ENCODE peak calls at places on chromosomes 11 and 22, in five cellular contexts. A is GM23338, F is SK-N-SH, E is hepatocyte, O is HCT116. L is an unnamed sample.

GRCh38 chr11:17164361-17165246 is 43.2 kb downstream of the PIK3C2A start:
- DNase-seq in A (no peak), E (peak; percentile 8), F (no peak), O (no peak), L (no peak)

GRCh38 chr11:34653851-34654490 is 33.1 kb downstream of the EHF start:
- DNase-seq in F (no peak), O (peak; percentile 93), E (peak; percentile 84), A (no peak), L (peak; percentile 97)

GRCh38 chr11:10674991-10675440 is 18.5 kb downstream of the IRAG1 start:
- DNase-seq in F (no peak), A (peak; percentile 34), E (no peak), O (no peak), L (no peak)

GRCh38 chr11:31813961-31814868 is 3.1 kb upstream of the PAX6 start:
- DNase-seq in F (peak; percentile 48), E (no peak), A (peak; percentile 61), O (no peak), L (peak; percentile 12)

GRCh38 chr22:37158963-37159290 is 9.2 kb upstream of the IL2RB start:
- DNase-seq in F (no peak), E (no peak), O (no peak), A (no peak), L (no peak)

GRCh38 chr11:101748572-101748971 is 164.8 kb upstream of the TRPC6 start:
- DNase-seq in E (no peak), O (no peak), A (peak; percentile 33), F (no peak), L (no peak)

GRCh38 chr11:76410771-76411423 is 29.8 kb downstream of the GVQW3 start:
- DNase-seq in F (no peak), A (no peak), E (no peak), O (no peak), L (no peak)

GRCh38 chr22:17966403-17966717 is 58.0 kb downstream of the MICAL3 start:
- DNase-seq in O (no peak), E (no peak), A (no peak), F (no peak), L (no peak)

GRCh38 chr11:86230196-86230813 is 14.2 kb upstream of the EED start:
- DNase-seq in F (no peak), A (no peak), E (no peak), O (peak; percentile 39), L (peak; percentile 58)

GRCh38 chr11:623999-624704 is 603 bp downstream of the CDHR5 start:
- DNase-seq in O (peak; percentile 48), E (peak; percentile 82), A (no peak), F (no peak), L (peak; percentile 64)

GRCh38 chr22:25410849-25411248 is 153.6 kb upstream of the GRK3 start:
- DNase-seq in E (no peak), A (no peak), O (no peak), F (no peak), L (no peak)

GRCh38 chr11:110715541-110715940 is 3.3 kb upstream of the ARHGAP20 start:
- DNase-seq in F (no peak), O (no peak), E (no peak), A (no peak), L (no peak)

GRCh38 chr22:29917052-29917902 is 34.3 kb downstream of the MTMR3 start:
- DNase-seq in F (no peak), O (no peak), A (peak; percentile 21), E (no peak), L (no peak)

GRCh38 chr11:64745219-64745522 is 1.2 kb upstream of the RASGRP2 start:
- DNase-seq in E (no peak), A (peak; percentile 70), O (no peak), F (peak; percentile 81), L (no peak)

GRCh38 chr11:33268945-33269567 is 11.9 kb downstream of the HIPK3 start:
- DNase-seq in F (no peak), O (no peak), A (no peak), E (no peak), L (peak; percentile 47)

GRCh38 chr22:48891688-48892380 is 935.8 kb downstream of the BRD1 start:
- DNase-seq in E (no peak), F (no peak), O (no peak), A (no peak), L (no peak)

GRCh38 chr11:13102865-13103539 is 93.9 kb downstream of the RASSF10 start:
- DNase-seq in F (no peak), O (no peak), A (no peak), E (no peak), L (no peak)

GRCh38 chr11:32231909-32232493 is 141.1 kb downstream of the RCN1 start:
- DNase-seq in E (peak; percentile 48), F (peak; percentile 33), O (peak; percentile 36), A (peak; percentile 76), L (peak; percentile 62)

GRCh38 chr11:10886652-10887250 is 28.9 kb upstream of the ZBED5 start:
- DNase-seq in O (no peak), A (no peak), E (no peak), F (no peak), L (no peak)

GRCh38 chr22:47188337-47189055 is 426.0 kb downstream of the TBC1D22A start:
- DNase-seq in E (no peak), O (no peak), F (no peak), A (no peak), L (no peak)

GRCh38 chr11:109237636-109238035 is 184.4 kb upstream of the C11orf87 start:
- DNase-seq in F (no peak), O (no peak), E (no peak), A (no peak), L (no peak)

GRCh38 chr22:37057226-37057625 is 5.7 kb downstream of the KCTD17 start:
- DNase-seq in F (no peak), A (no peak), O (no peak), E (no peak), L (no peak)

GRCh38 chr11:18322818-18323570 is 627 bp downstream of the GTF2H1 start:
- DNase-seq in A (peak; percentile 34), E (no peak), F (no peak), O (no peak), L (no peak)

GRCh38 chr22:48146426-48146825 is 1384.0 kb downstream of the TBC1D22A start:
- DNase-seq in F (no peak), A (no peak), E (no peak), O (no peak), L (no peak)

GRCh38 chr11:96279421-96280290 is 63.3 kb downstream of the MAML2 start:
- DNase-seq in F (no peak), E (no peak), O (no peak), A (no peak), L (peak; percentile 84)

GRCh38 chr11:35014352-35014751 is 97.9 kb downstream of the PDHX start:
- DNase-seq in A (no peak), O (no peak), F (no peak), E (no peak), L (peak; percentile 38)

GRCh38 chr11:23023319-23023718 is 163.0 kb upstream of the CCDC179 start:
- DNase-seq in O (no peak), E (no peak), A (no peak), F (no peak), L (peak; percentile 19)

GRCh38 chr11:102620858-102621561 is 4.1 kb downstream of the MMP20 start:
- DNase-seq in F (no peak), O (no peak), A (no peak), E (no peak), L (peak; percentile 49)

GRCh38 chr11:134758342-134758931 is 346.4 kb upstream of the B3GAT1 start:
- DNase-seq in F (no peak), A (no peak), O (no peak), E (no peak), L (no peak)

GRCh38 chr11:1870721-1871466 is 18.0 kb downstream of the LSP1 start:
- DNase-seq in E (no peak), A (peak; percentile 21), F (no peak), O (no peak), L (no peak)

GRCh38 chr22:49737101-49737551 is 90.5 kb downstream of the BRD1 start:
- DNase-seq in E (no peak), A (no peak), O (no peak), F (no peak), L (no peak)

GRCh38 chr11:42913731-42914130 is 398.1 kb upstream of the API5 start:
- DNase-seq in O (no peak), F (no peak), A (no peak), E (no peak), L (no peak)

GRCh38 chr22:17412232-17412631 is 43.0 kb downstream of the CECR2 start:
- DNase-seq in E (no peak), F (no peak), A (peak; percentile 60), O (no peak), L (no peak)

GRCh38 chr11:94987378-94987777 is 13.9 kb downstream of the KDM4D start:
- DNase-seq in F (no peak), O (no peak), A (no peak), E (no peak), L (no peak)

GRCh38 chr11:45204761-45205160 is 58.3 kb downstream of the PRDM11 start:
- DNase-seq in F (no peak), A (peak; percentile 60), O (no peak), E (no peak), L (no peak)

GRCh38 chr11:34682822-34683221 is 61.9 kb downstream of the EHF start:
- DNase-seq in E (no peak), A (peak; percentile 62), O (peak; percentile 38), F (no peak), L (peak; percentile 79)

GRCh38 chr11:46369458-46370152 is 11.9 kb upstream of the MDK start:
- DNase-seq in O (peak; percentile 48), E (peak; percentile 86), F (peak; percentile 91), A (peak; percentile 92), L (peak; percentile 66)

DNA sequence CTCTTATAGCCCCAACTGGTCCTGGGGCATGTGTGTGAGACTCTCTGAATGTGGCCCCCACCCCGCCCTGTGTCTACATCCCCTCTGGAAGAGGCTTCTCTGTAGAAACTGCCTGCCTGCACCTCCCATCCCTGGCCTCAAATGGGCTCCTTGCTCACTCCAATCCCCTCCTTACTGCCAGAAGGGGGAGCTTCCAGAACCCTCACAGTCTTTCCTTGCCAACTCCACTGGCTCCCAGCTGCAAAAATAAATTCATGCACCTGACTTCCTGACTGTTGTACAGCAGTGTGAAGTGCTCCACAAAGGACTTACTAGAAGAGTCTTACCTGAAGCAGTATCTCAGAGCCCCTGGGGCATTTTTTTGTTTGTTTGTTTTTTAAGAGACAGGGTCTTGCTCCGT is 15.2 kb upstream of the SERPIND1 start:
- DNase-seq in A (peak; percentile 55), O (no peak), F (peak; percentile 30), E (no peak), L (no peak)
- TF ChIP-seq CTCF in A (peak; percentile 57), O (no peak), F (no peak), E (no peak), L (peak; percentile 35)

DNA sequence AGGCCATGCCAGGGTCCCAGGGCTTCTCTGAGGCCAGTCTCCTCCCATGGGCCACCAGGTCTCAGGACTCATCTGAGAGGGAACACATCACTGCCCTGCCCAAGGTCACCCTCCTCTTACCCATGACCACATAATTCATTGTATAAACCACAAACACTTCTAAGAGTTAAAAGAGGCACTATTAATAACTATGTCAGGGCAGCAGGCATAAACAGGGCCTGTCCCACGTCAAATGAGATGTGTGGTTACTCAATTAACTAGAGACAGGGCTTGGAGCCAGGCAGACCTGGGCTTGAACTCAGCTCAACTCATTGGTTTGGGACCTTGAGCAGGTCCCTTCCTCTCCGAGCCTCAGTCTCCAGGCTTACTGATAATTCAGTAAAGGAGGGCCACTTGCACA is 33.1 kb downstream of the ARAP1 start:
- DNase-seq in O (no peak), F (no peak), A (no peak), E (no peak), L (no peak)
- H3K79me2 ChIP-seq in O (peaks cover 25% of the 10 kb centered on the region), F (peaks cover 50% of the 10 kb centered on the region), A (peaks cover 46% of the 10 kb centered on the region), E (peaks cover 85% of the 10 kb centered on the region), L (peaks cover 50% of the 10 kb centered on the region)

GRCh38 chr11:74990941-74991340 is 2.2 kb downstream of the NEU3 start:
- DNase-seq in F (no peak), A (no peak), O (no peak), E (no peak), L (no peak)
- TF ChIP-seq EZH2phosphoT487 in F (no peak), A (no peak), O (no peak), E (no peak), L (no peak)

GRCh38 chr22:41501209-41501608 is 32.3 kb downstream of the ACO2 start:
- DNase-seq in A (peak; percentile 53), E (no peak), F (peak; percentile 33), O (no peak), L (no peak)
- TF ChIP-seq CTCF in A (peak; percentile 64), E (no peak), F (no peak), O (peak; percentile 48), L (peak; percentile 35)

L was measured in PC-3.